ENCODE peak calls at places on chromosome 17, in four cellular contexts. W is mammary epithelial cell, F is HCT116, R is neural progenitor cell. G is an unnamed sample.

GRCh38 chr17:29007456-29008455 is 1.9 kb upstream of the SEZ6 start:
- DNase-seq in W (peak), F (peak), R (no peak), G (no peak)

GRCh38 chr17:3766783-3767182 is 34.2 kb downstream of the ITGAE start:
- DNase-seq in W (no peak), F (no peak), R (no peak), G (no peak)

GRCh38 chr17:17320188-17320910 is 17.2 kb downstream of the NT5M start:
- DNase-seq in W (no peak), F (no peak), R (no peak), G (no peak)

GRCh38 chr17:20116683-20117309 is 107.6 kb downstream of the SPECC1 start:
- DNase-seq in W (peak), F (peak), R (peak), G (peak)

GRCh38 chr17:32341141-32341856 is 674 bp downstream of the C17orf75 start:
- DNase-seq in W (peak), F (no peak), R (no peak), G (peak)

GRCh38 chr17:10323812-10324610 is 48.8 kb downstream of the MYH13 start:
- DNase-seq in W (no peak), F (no peak), R (no peak), G (no peak)

GRCh38 chr17:78611636-78612035 is 34.4 kb upstream of the DNAH17 start:
- DNase-seq in W (no peak), F (no peak), R (no peak), G (peak)

GRCh38 chr17:31272803-31273202 is 24.2 kb downstream of the OMG start:
- DNase-seq in W (no peak), F (no peak), R (no peak), G (no peak)

GRCh38 chr17:2419526-2419925 is 18.7 kb upstream of the MNT start:
- DNase-seq in W (no peak), F (no peak), R (no peak), G (peak)

GRCh38 chr17:82400206-82400605 is 17.9 kb upstream of the HEXD start:
- DNase-seq in W (no peak), F (no peak), R (no peak), G (no peak)

GRCh38 chr17:5667871-5668270 is 83.6 kb upstream of the NLRP1 start:
- DNase-seq in W (no peak), F (peak), R (peak), G (no peak)

GRCh38 chr17:15782809-15783208 is 50.7 kb downstream of the TBC1D26 start:
- DNase-seq in W (no peak), F (no peak), R (no peak), G (peak)

GRCh38 chr17:83189013-83189672 is 109.7 kb downstream of the METRNL start:
- DNase-seq in W (no peak), F (no peak), R (no peak), G (no peak)

GRCh38 chr17:31448467-31449077 is 57.1 kb downstream of the RAB11FIP4 start:
- DNase-seq in W (no peak), F (no peak), R (no peak), G (peak)

GRCh38 chr17:82332669-82333278 is 792 bp downstream of the SECTM1 start:
- DNase-seq in W (peak), F (peak), R (no peak), G (peak)

GRCh38 chr17:30187528-30187927 is 48.0 kb downstream of the SLC6A4 start:
- DNase-seq in W (peak), F (no peak), R (no peak), G (no peak)

GRCh38 chr17:80261159-80261894 is 675 bp downstream of the RNF213 start:
- DNase-seq in W (peak), F (no peak), R (peak), G (peak)

GRCh38 chr17:6797718-6798351 is 21.8 kb downstream of the FBXO39 start:
- DNase-seq in W (peak), F (no peak), R (no peak), G (no peak)

GRCh38 chr17:75825748-75826370 is 18.3 kb downstream of the UNC13D start:
- DNase-seq in W (no peak), F (no peak), R (no peak), G (no peak)

GRCh38 chr17:75824591-75825518 is 19.3 kb downstream of the UNC13D start:
- DNase-seq in W (no peak), F (no peak), R (no peak), G (no peak)

GRCh38 chr17:75827291-75828050 is 16.7 kb downstream of the UNC13D start:
- DNase-seq in W (no peak), F (no peak), R (peak), G (peak)

GRCh38 chr17:75828051-75828400 is 16.2 kb downstream of the UNC13D start:
- DNase-seq in W (no peak), F (no peak), R (no peak), G (no peak)

DNA sequence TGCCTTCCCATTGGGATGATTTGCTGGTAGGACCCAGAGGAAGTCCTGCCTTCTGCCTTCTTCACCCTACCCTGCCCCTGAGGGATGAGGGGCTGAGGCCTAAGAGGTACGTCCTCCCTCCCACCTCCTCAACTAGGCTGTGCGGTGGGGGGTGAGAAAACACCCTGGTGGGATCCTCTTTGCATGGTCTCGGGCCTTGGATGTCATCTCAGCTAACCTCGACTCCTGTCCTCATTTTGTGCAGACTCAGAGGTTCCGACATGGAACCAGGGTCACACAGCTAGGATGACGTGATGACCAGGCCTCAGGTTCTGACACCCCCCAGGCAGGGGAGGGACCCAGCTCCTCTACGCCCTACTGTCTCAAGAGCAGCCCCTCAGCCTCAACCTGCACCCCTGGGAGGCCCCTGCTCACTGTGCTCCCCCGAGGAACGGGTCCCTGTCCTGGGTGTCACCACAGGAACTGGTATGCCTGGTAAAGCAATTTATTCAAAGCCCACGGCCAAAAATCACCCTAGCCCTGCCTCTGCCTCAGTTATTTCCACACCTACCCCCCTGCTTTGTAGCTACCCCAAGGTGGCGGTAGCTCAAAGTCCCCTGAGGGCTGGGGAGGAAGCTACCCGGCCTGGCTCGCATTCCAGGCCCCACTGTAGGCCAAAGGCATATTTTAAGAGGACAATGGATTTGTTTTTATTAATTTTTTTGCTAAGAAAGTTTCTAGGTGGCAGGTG is 17.5 kb downstream of the UNC13D start:
- DNase-seq in W (no peak), F (no peak), R (no peak), G (no peak)
- H3K9ac ChIP-seq in W (no peak), F (no peak), R (no peak), G (no peak)

GRCh38 chr17:48723555-48724239 is 712 bp downstream of the PRAC2 start:
- DNase-seq in W (no peak), F (no peak), R (peak), G (no peak)
- H3K4me3 ChIP-seq in W (no peak), F (no peak), R (no peak), G (no peak)

DNA sequence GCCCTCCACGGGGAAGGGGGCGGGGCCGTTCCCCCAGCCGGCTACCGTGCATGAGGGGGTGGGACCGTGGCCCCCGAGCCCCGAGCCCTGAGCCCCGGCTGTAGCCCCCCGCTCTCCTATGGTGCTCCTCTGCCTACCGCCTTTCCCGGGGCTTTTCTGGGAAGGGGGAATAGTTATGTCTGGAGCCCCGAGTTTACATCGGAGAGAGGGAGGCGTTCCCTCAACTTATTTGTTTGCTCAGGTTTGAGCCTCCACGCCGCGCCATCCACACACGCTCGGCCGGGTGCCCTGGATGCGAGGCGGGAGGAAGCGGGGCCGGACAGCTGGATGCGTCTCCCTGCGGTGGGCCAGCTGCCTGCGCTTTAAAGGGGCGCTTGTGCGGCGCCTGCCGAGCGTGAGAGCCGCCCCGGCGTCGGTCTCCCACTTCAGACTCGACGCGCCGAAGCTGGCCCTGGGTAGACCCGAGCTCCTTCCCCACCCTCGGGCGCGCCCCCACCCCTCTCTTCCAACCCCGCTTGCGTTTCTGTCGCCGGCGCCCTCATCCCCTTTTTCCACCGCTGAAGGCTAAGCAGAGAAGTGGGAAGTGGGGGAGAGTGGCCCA is 425 bp upstream of the CHAD start:
- DNase-seq in W (no peak), F (no peak), R (peak), G (no peak)
- H3K9ac ChIP-seq in W (no peak), F (no peak), R (no peak), G (no peak)

GRCh38 chr17:73555199-73555810 is 88.9 kb downstream of the SDK2 start:
- DNase-seq in W (no peak), F (no peak), R (no peak), G (no peak)
- H3K4me3 ChIP-seq in W (no peak), F (no peak), R (no peak), G (no peak)

DNA sequence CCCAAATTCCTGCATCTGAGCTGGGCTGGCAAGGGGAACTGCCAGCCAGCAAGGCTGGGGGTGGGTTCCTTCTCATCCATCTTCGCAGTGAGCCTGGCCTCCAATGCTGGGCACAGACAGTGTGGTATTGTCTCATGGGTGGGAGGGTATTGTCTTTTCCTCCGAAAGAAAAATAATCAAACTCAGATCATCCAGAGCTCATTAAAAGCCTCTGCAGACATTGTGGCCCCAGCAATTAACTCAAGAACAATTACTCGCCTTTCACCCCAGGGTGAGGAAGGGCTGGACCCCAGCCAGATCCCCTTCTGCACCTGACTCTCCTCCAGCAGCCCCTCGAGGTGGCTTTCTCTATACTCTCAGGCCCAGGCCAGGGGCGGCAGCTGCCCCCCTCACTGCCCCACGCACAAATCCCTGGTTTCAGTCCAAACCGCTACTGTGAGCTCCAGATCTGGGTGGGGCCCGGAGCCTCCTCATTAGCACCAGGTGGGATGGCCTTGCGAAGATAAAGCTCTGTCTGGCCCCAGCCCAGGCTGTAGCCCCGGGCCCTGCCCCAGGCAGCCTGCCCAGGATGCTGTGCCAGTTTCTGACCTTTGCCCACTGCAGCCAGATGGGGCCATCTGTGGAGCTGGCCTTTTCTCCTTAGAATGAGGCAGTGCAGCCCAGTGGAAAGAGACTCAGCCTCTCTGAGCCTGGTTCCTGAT is 2.3 kb upstream of the KRT15 start:
- DNase-seq in W (peak), F (no peak), R (no peak), G (no peak)
- H3K9ac ChIP-seq in W (peak), F (peak), R (no peak), G (no peak)

GRCh38 chr17:39208136-39208535 is 8.1 kb downstream of the RPL19 start:
- DNase-seq in W (no peak), F (no peak), R (no peak), G (no peak)

GRCh38 chr17:39209317-39210092 is 9.4 kb downstream of the RPL19 start:
- DNase-seq in W (no peak), F (no peak), R (peak), G (peak)

GRCh38 chr17:39212200-39212810 is 12.2 kb downstream of the RPL19 start:
- DNase-seq in W (no peak), F (no peak), R (no peak), G (no peak)

GRCh38 chr17:39210093-39210434 is 10.0 kb downstream of the RPL19 start:
- DNase-seq in W (no peak), F (no peak), R (no peak), G (no peak)

GRCh38 chr17:39208893-39209292 is 8.8 kb downstream of the RPL19 start:
- DNase-seq in W (no peak), F (no peak), R (peak), G (peak)
- H3K4me3 ChIP-seq in W (no peak), F (no peak), R (no peak), G (no peak)

GRCh38 chr17:55462711-55463110 is 41.1 kb upstream of the MMD start:
- DNase-seq in W (no peak), F (no peak), R (no peak), G (no peak)

GRCh38 chr17:55462234-55462633 is 40.6 kb upstream of the MMD start:
- DNase-seq in W (no peak), F (no peak), R (no peak), G (no peak)

GRCh38 chr17:55463600-55463999 is 42.0 kb upstream of the MMD start:
- DNase-seq in W (no peak), F (no peak), R (no peak), G (no peak)

GRCh38 chr17:55466671-55467070 is 44.6 kb downstream of the SMIM36 start:
- DNase-seq in W (no peak), F (no peak), R (no peak), G (no peak)
- H3K9ac ChIP-seq in W (no peak), F (no peak), R (no peak), G (no peak)